ENCODE peak calls at places on chromosome 10, in nine cellular contexts. One of them, this sample, is unnamed.

GRCh38 chr10:37710831-37711616 is 146.4 kb downstream of the ZNF248 start:
- DNase-seq in A172: peak
- DNase-seq in fibroblast of pulmonary artery: no peak
- DNase-seq in HS-27A: peak
- DNase-seq in NCI-H1092: no peak
- DNase-seq in spleen: peak
- DNase-seq in mucosa of gallbladder: no peak
- DNase-seq in HEK293T: no peak
- DNase-seq in LoVo: no peak
- DNase-seq in this sample: peak

GRCh38 chr10:653991-654646 is 35.3 kb downstream of the DIP2C start:
- DNase-seq in A172: no peak
- DNase-seq in fibroblast of pulmonary artery: peak
- DNase-seq in HS-27A: no peak
- DNase-seq in NCI-H1092: no peak
- DNase-seq in spleen: no peak
- DNase-seq in mucosa of gallbladder: peak
- DNase-seq in HEK293T: no peak
- DNase-seq in LoVo: peak
- DNase-seq in this sample: no peak

GRCh38 chr10:84415539-84416244 is 87.3 kb downstream of the CCSER2 start:
- DNase-seq in A172: no peak
- DNase-seq in fibroblast of pulmonary artery: peak
- DNase-seq in HS-27A: no peak
- DNase-seq in NCI-H1092: no peak
- DNase-seq in spleen: no peak
- DNase-seq in mucosa of gallbladder: no peak
- DNase-seq in HEK293T: no peak
- DNase-seq in LoVo: no peak
- DNase-seq in this sample: no peak

GRCh38 chr10:28788252-28788651 is 110.9 kb downstream of the BAMBI start:
- DNase-seq in A172: no peak
- DNase-seq in fibroblast of pulmonary artery: no peak
- DNase-seq in HS-27A: no peak
- DNase-seq in NCI-H1092: no peak
- DNase-seq in spleen: no peak
- DNase-seq in mucosa of gallbladder: no peak
- DNase-seq in HEK293T: no peak
- DNase-seq in LoVo: no peak
- DNase-seq in this sample: no peak

GRCh38 chr10:31451766-31452165 is 132.8 kb downstream of the ZEB1 start:
- DNase-seq in A172: no peak
- DNase-seq in fibroblast of pulmonary artery: no peak
- DNase-seq in HS-27A: no peak
- DNase-seq in NCI-H1092: no peak
- DNase-seq in spleen: no peak
- DNase-seq in mucosa of gallbladder: no peak
- DNase-seq in HEK293T: no peak
- DNase-seq in LoVo: no peak
- DNase-seq in this sample: no peak

GRCh38 chr10:70381491-70382421 is 669 bp downstream of the LRRC20 start:
- DNase-seq in A172: no peak
- DNase-seq in fibroblast of pulmonary artery: peak
- DNase-seq in HS-27A: no peak
- DNase-seq in NCI-H1092: peak
- DNase-seq in spleen: peak
- DNase-seq in mucosa of gallbladder: no peak
- DNase-seq in HEK293T: peak
- DNase-seq in LoVo: peak
- DNase-seq in this sample: peak

GRCh38 chr10:5684971-5685763 is 529 bp downstream of the TASOR2 start:
- DNase-seq in A172: peak
- DNase-seq in fibroblast of pulmonary artery: peak
- DNase-seq in HS-27A: no peak
- DNase-seq in NCI-H1092: peak
- DNase-seq in spleen: peak
- DNase-seq in mucosa of gallbladder: peak
- DNase-seq in HEK293T: peak
- DNase-seq in LoVo: peak
- DNase-seq in this sample: peak

GRCh38 chr10:72753760-72754231 is 61.9 kb downstream of the MCU start:
- DNase-seq in A172: no peak
- DNase-seq in fibroblast of pulmonary artery: no peak
- DNase-seq in HS-27A: no peak
- DNase-seq in NCI-H1092: no peak
- DNase-seq in spleen: no peak
- DNase-seq in mucosa of gallbladder: no peak
- DNase-seq in HEK293T: no peak
- DNase-seq in LoVo: no peak
- DNase-seq in this sample: no peak

GRCh38 chr10:121792198-121792597 is 135.6 kb downstream of the ATE1 start:
- DNase-seq in A172: no peak
- DNase-seq in fibroblast of pulmonary artery: peak
- DNase-seq in HS-27A: no peak
- DNase-seq in NCI-H1092: no peak
- DNase-seq in spleen: no peak
- DNase-seq in mucosa of gallbladder: no peak
- DNase-seq in HEK293T: no peak
- DNase-seq in LoVo: no peak
- DNase-seq in this sample: peak

GRCh38 chr10:20870839-20871238 is 26.3 kb downstream of the NEBL start:
- DNase-seq in A172: no peak
- DNase-seq in fibroblast of pulmonary artery: no peak
- DNase-seq in HS-27A: no peak
- DNase-seq in NCI-H1092: no peak
- DNase-seq in spleen: no peak
- DNase-seq in mucosa of gallbladder: no peak
- DNase-seq in HEK293T: no peak
- DNase-seq in LoVo: no peak
- DNase-seq in this sample: no peak

GRCh38 chr10:101047961-101048892 is 13.6 kb upstream of the KAZALD1 start:
- DNase-seq in A172: no peak
- DNase-seq in fibroblast of pulmonary artery: no peak
- DNase-seq in HS-27A: no peak
- DNase-seq in NCI-H1092: no peak
- DNase-seq in spleen: peak
- DNase-seq in mucosa of gallbladder: no peak
- DNase-seq in HEK293T: no peak
- DNase-seq in LoVo: no peak
- DNase-seq in this sample: no peak

GRCh38 chr10:36493511-36493880 is 631.9 kb upstream of the ANKRD30A start:
- DNase-seq in A172: peak
- DNase-seq in fibroblast of pulmonary artery: peak
- DNase-seq in HS-27A: peak
- DNase-seq in NCI-H1092: no peak
- DNase-seq in spleen: no peak
- DNase-seq in mucosa of gallbladder: no peak
- DNase-seq in HEK293T: no peak
- DNase-seq in LoVo: no peak
- DNase-seq in this sample: peak

GRCh38 chr10:113060221-113061053 is 110.4 kb downstream of the TCF7L2 start:
- DNase-seq in A172: no peak
- DNase-seq in fibroblast of pulmonary artery: peak
- DNase-seq in HS-27A: no peak
- DNase-seq in NCI-H1092: no peak
- DNase-seq in spleen: no peak
- DNase-seq in mucosa of gallbladder: no peak
- DNase-seq in HEK293T: no peak
- DNase-seq in LoVo: no peak
- DNase-seq in this sample: peak

GRCh38 chr10:119357389-119358139 is 150.2 kb downstream of the GRK5 start:
- DNase-seq in A172: no peak
- DNase-seq in fibroblast of pulmonary artery: no peak
- DNase-seq in HS-27A: no peak
- DNase-seq in NCI-H1092: no peak
- DNase-seq in spleen: peak
- DNase-seq in mucosa of gallbladder: no peak
- DNase-seq in HEK293T: no peak
- DNase-seq in LoVo: no peak
- DNase-seq in this sample: peak

GRCh38 chr10:13475124-13475523 is 53.7 kb downstream of the BEND7 start:
- DNase-seq in A172: no peak
- DNase-seq in fibroblast of pulmonary artery: no peak
- DNase-seq in HS-27A: no peak
- DNase-seq in NCI-H1092: no peak
- DNase-seq in spleen: no peak
- DNase-seq in mucosa of gallbladder: no peak
- DNase-seq in HEK293T: no peak
- DNase-seq in LoVo: no peak
- DNase-seq in this sample: no peak

GRCh38 chr10:58721781-58722180 is 209.1 kb downstream of the BICC1 start:
- DNase-seq in A172: no peak
- DNase-seq in fibroblast of pulmonary artery: no peak
- DNase-seq in HS-27A: no peak
- DNase-seq in NCI-H1092: no peak
- DNase-seq in spleen: no peak
- DNase-seq in mucosa of gallbladder: no peak
- DNase-seq in HEK293T: no peak
- DNase-seq in LoVo: no peak
- DNase-seq in this sample: peak

GRCh38 chr10:12534824-12535223 is 185.5 kb downstream of the CAMK1D start:
- DNase-seq in A172: peak
- DNase-seq in fibroblast of pulmonary artery: no peak
- DNase-seq in HS-27A: no peak
- DNase-seq in NCI-H1092: no peak
- DNase-seq in spleen: no peak
- DNase-seq in mucosa of gallbladder: no peak
- DNase-seq in HEK293T: no peak
- DNase-seq in LoVo: no peak
- DNase-seq in this sample: no peak